ENCODE peak calls at places on chromosomes 16 and 17, in nine cellular contexts. One of them, this sample, is unnamed.

GRCh38 chr17:57811633-57812280 is 38.1 kb downstream of the MRPS23 start:
- DNase-seq in CD4-positive, CD25-positive, alpha-beta regulatory T cell: no peak
- DNase-seq in HEK293T: peak
- DNase-seq in occipital lobe: no peak
- DNase-seq in anterior cingulate cortex: no peak
- DNase-seq in OCI-LY7: no peak
- DNase-seq in WTC11: no peak
- DNase-seq in endothelial cell: no peak
- DNase-seq in natural killer cell treated with Interleukin-12 subunit alpha and Interleukin-12 subunit beta and Interleukin-15 and Interleukin-18, amount 100 ng/mL, for 72 hours: no peak
- DNase-seq in this sample: no peak

GRCh38 chr16:13307255-13307654 is 405.9 kb downstream of the SHISA9 start:
- DNase-seq in endothelial cell: no peak
- DNase-seq in WTC11: no peak
- DNase-seq in OCI-LY7: no peak
- DNase-seq in anterior cingulate cortex: no peak
- DNase-seq in natural killer cell treated with Interleukin-12 subunit alpha and Interleukin-12 subunit beta and Interleukin-15 and Interleukin-18, amount 100 ng/mL, for 72 hours: no peak
- DNase-seq in CD4-positive, CD25-positive, alpha-beta regulatory T cell: no peak
- DNase-seq in HEK293T: no peak
- DNase-seq in occipital lobe: no peak
- DNase-seq in this sample: no peak

GRCh38 chr16:66515543-66516171 is 34.3 kb downstream of the TK2 start:
- DNase-seq in occipital lobe: no peak
- DNase-seq in endothelial cell: peak
- DNase-seq in anterior cingulate cortex: no peak
- DNase-seq in OCI-LY7: peak
- DNase-seq in CD4-positive, CD25-positive, alpha-beta regulatory T cell: peak
- DNase-seq in HEK293T: no peak
- DNase-seq in WTC11: peak
- DNase-seq in natural killer cell treated with Interleukin-12 subunit alpha and Interleukin-12 subunit beta and Interleukin-15 and Interleukin-18, amount 100 ng/mL, for 72 hours: peak
- DNase-seq in this sample: peak

GRCh38 chr16:11510178-11510973 is 76.3 kb downstream of the LITAF start:
- DNase-seq in natural killer cell treated with Interleukin-12 subunit alpha and Interleukin-12 subunit beta and Interleukin-15 and Interleukin-18, amount 100 ng/mL, for 72 hours: no peak
- DNase-seq in endothelial cell: no peak
- DNase-seq in anterior cingulate cortex: no peak
- DNase-seq in CD4-positive, CD25-positive, alpha-beta regulatory T cell: no peak
- DNase-seq in WTC11: no peak
- DNase-seq in occipital lobe: no peak
- DNase-seq in OCI-LY7: no peak
- DNase-seq in HEK293T: no peak
- DNase-seq in this sample: no peak

GRCh38 chr16:21167929-21168602 is 9.6 kb downstream of the LDAF1 start:
- DNase-seq in WTC11: no peak
- DNase-seq in HEK293T: no peak
- DNase-seq in natural killer cell treated with Interleukin-12 subunit alpha and Interleukin-12 subunit beta and Interleukin-15 and Interleukin-18, amount 100 ng/mL, for 72 hours: no peak
- DNase-seq in OCI-LY7: peak
- DNase-seq in endothelial cell: no peak
- DNase-seq in occipital lobe: no peak
- DNase-seq in anterior cingulate cortex: no peak
- DNase-seq in CD4-positive, CD25-positive, alpha-beta regulatory T cell: peak
- DNase-seq in this sample: no peak

GRCh38 chr16:86532526-86532815 is 22.1 kb downstream of the FOXF1 start:
- DNase-seq in HEK293T: no peak
- DNase-seq in WTC11: no peak
- DNase-seq in occipital lobe: no peak
- DNase-seq in OCI-LY7: no peak
- DNase-seq in anterior cingulate cortex: no peak
- DNase-seq in endothelial cell: no peak
- DNase-seq in CD4-positive, CD25-positive, alpha-beta regulatory T cell: no peak
- DNase-seq in natural killer cell treated with Interleukin-12 subunit alpha and Interleukin-12 subunit beta and Interleukin-15 and Interleukin-18, amount 100 ng/mL, for 72 hours: no peak
- DNase-seq in this sample: no peak

GRCh38 chr16:15703029-15703736 is 53.1 kb downstream of the NDE1 start:
- DNase-seq in OCI-LY7: no peak
- DNase-seq in HEK293T: no peak
- DNase-seq in occipital lobe: no peak
- DNase-seq in WTC11: no peak
- DNase-seq in endothelial cell: no peak
- DNase-seq in CD4-positive, CD25-positive, alpha-beta regulatory T cell: no peak
- DNase-seq in natural killer cell treated with Interleukin-12 subunit alpha and Interleukin-12 subunit beta and Interleukin-15 and Interleukin-18, amount 100 ng/mL, for 72 hours: no peak
- DNase-seq in anterior cingulate cortex: no peak
- DNase-seq in this sample: no peak

GRCh38 chr16:69469807-69470561 is 45.6 kb downstream of the CYB5B start:
- DNase-seq in natural killer cell treated with Interleukin-12 subunit alpha and Interleukin-12 subunit beta and Interleukin-15 and Interleukin-18, amount 100 ng/mL, for 72 hours: no peak
- DNase-seq in WTC11: no peak
- DNase-seq in endothelial cell: no peak
- DNase-seq in occipital lobe: no peak
- DNase-seq in anterior cingulate cortex: no peak
- DNase-seq in HEK293T: no peak
- DNase-seq in CD4-positive, CD25-positive, alpha-beta regulatory T cell: peak
- DNase-seq in OCI-LY7: peak
- DNase-seq in this sample: peak

GRCh38 chr17:50198026-50198669 is 3.3 kb downstream of the COL1A1 start:
- DNase-seq in WTC11: peak
- DNase-seq in OCI-LY7: peak
- DNase-seq in HEK293T: peak
- DNase-seq in anterior cingulate cortex: peak
- DNase-seq in endothelial cell: peak
- DNase-seq in CD4-positive, CD25-positive, alpha-beta regulatory T cell: peak
- DNase-seq in occipital lobe: no peak
- DNase-seq in natural killer cell treated with Interleukin-12 subunit alpha and Interleukin-12 subunit beta and Interleukin-15 and Interleukin-18, amount 100 ng/mL, for 72 hours: no peak
- DNase-seq in this sample: peak

GRCh38 chr17:43171761-43172487 is 910 bp downstream of the NBR1 start:
- DNase-seq in OCI-LY7: peak
- DNase-seq in WTC11: no peak
- DNase-seq in occipital lobe: no peak
- DNase-seq in natural killer cell treated with Interleukin-12 subunit alpha and Interleukin-12 subunit beta and Interleukin-15 and Interleukin-18, amount 100 ng/mL, for 72 hours: no peak
- DNase-seq in anterior cingulate cortex: no peak
- DNase-seq in endothelial cell: peak
- DNase-seq in HEK293T: no peak
- DNase-seq in CD4-positive, CD25-positive, alpha-beta regulatory T cell: peak
- DNase-seq in this sample: peak

GRCh38 chr16:87723224-87723619 is 42.6 kb downstream of the KLHDC4 start:
- DNase-seq in OCI-LY7: peak
- DNase-seq in WTC11: no peak
- DNase-seq in HEK293T: no peak
- DNase-seq in endothelial cell: no peak
- DNase-seq in occipital lobe: peak
- DNase-seq in anterior cingulate cortex: peak
- DNase-seq in natural killer cell treated with Interleukin-12 subunit alpha and Interleukin-12 subunit beta and Interleukin-15 and Interleukin-18, amount 100 ng/mL, for 72 hours: peak
- DNase-seq in CD4-positive, CD25-positive, alpha-beta regulatory T cell: peak
- DNase-seq in this sample: peak

GRCh38 chr17:80649200-80649644 is 104.6 kb downstream of the RPTOR start:
- DNase-seq in OCI-LY7: no peak
- DNase-seq in CD4-positive, CD25-positive, alpha-beta regulatory T cell: no peak
- DNase-seq in natural killer cell treated with Interleukin-12 subunit alpha and Interleukin-12 subunit beta and Interleukin-15 and Interleukin-18, amount 100 ng/mL, for 72 hours: no peak
- DNase-seq in occipital lobe: no peak
- DNase-seq in HEK293T: no peak
- DNase-seq in WTC11: no peak
- DNase-seq in anterior cingulate cortex: no peak
- DNase-seq in endothelial cell: no peak
- DNase-seq in this sample: no peak